ENCODE peak calls at places on chromosomes 13 and 19, in six cellular contexts. M is H1, Y is H9, H is neuronal stem cell, Q is mesenchymal stem cell, R is mesendoderm. B is an unnamed sample.

GRCh38 chr13:53048880-53049279 is 20.3 kb downstream of the OLFM4 start:
- DNase-seq in M (no peak), Y (no peak), H (no peak), Q (no peak), R (no peak), B (no peak)

GRCh38 chr13:52104624-52105023 is 24.2 kb downstream of the NEK5 start:
- DNase-seq in M (no peak), Y (no peak), H (no peak), Q (no peak), R (no peak), B (peak; percentile 7)

GRCh38 chr19:38506723-38507550 is 73.4 kb downstream of the RYR1 start:
- DNase-seq in M (peak; percentile 99), Y (peak; percentile 98), H (peak; percentile 48), Q (peak; percentile 74), R (peak; percentile 94), B (no peak)

GRCh38 chr13:51222510-51223283 is 499 bp downstream of the FAM124A start:
- DNase-seq in M (peak; percentile 67), Y (no peak), H (peak; percentile 58), Q (peak; percentile 20), R (peak; percentile 69), B (no peak)

GRCh38 chr19:55160128-55160985 is 2.8 kb upstream of the TNNI3 start:
- DNase-seq in M (peak; percentile 100), Y (peak; percentile 99), H (peak; percentile 87), Q (peak; percentile 80), R (peak; percentile 97), B (peak; percentile 67)

GRCh38 chr13:46168341-46168740 is 13.6 kb downstream of the LCP1 start:
- DNase-seq in M (no peak), Y (no peak), H (no peak), Q (peak; percentile 48), R (no peak), B (no peak)

GRCh38 chr13:20064128-20064527 is 96.7 kb downstream of the GJA3 start:
- DNase-seq in M (no peak), Y (no peak), H (no peak), Q (peak; percentile 53), R (no peak), B (peak; percentile 77)

GRCh38 chr13:57631607-57632275 is at the start of gene PCDH17:
- DNase-seq in M (peak; percentile 76), Y (peak; percentile 68), H (peak; percentile 54), Q (peak; percentile 86), R (peak; percentile 93), B (no peak)

GRCh38 chr19:44891016-44891882 is at the start of gene TOMM40:
- DNase-seq in M (peak; percentile 98), Y (no peak), H (no peak), Q (peak; percentile 100), R (peak; percentile 70), B (peak; percentile 100)
- H3K4ac ChIP-seq in M (peak within 1 kb of the TSS; percentile 63), Y (no peak within 1 kb of the TSS), H (no peak within 1 kb of the TSS), Q (no peak within 1 kb of the TSS), R (peak within 1 kb of the TSS; percentile 41), B (peak within 1 kb of the TSS; percentile 81)

GRCh38 chr13:111165189-111165588 is 50.1 kb downstream of the ARHGEF7 start:
- DNase-seq in M (no peak), Y (no peak), H (no peak), Q (no peak), R (no peak), B (no peak)
- H3K4ac ChIP-seq in M (no peak overlapping the region), Y (no peak overlapping the region), H (no peak overlapping the region), Q (no peak overlapping the region), R (no peak overlapping the region), B (no peak overlapping the region)

DNA sequence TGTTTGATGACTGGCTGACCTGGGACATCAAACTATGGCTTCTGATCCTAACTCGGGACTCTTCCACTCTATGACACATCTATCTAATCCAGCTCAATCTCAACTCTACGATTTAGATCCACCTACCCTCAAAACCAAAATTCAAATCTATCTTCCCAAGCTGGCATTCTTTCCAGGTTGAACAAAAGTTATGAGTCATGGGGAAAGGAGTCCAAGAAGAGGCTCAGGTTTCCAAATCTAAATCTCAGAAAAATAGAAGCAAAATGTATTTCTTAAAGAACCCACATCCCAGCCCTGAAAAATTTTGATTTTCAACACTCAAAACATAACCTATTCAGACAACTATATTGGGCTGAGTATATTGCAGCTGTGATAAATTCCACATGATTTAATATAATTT is 143.9 kb upstream of the IPO5 start:
- DNase-seq in M (no peak), Y (no peak), H (no peak), Q (no peak), R (no peak), B (peak; percentile 6)
- H3K4ac ChIP-seq in M (no peak overlapping the region), Y (no peak overlapping the region), H (no peak overlapping the region), Q (no peak overlapping the region), R (no peak overlapping the region), B (no peak overlapping the region)

DNA sequence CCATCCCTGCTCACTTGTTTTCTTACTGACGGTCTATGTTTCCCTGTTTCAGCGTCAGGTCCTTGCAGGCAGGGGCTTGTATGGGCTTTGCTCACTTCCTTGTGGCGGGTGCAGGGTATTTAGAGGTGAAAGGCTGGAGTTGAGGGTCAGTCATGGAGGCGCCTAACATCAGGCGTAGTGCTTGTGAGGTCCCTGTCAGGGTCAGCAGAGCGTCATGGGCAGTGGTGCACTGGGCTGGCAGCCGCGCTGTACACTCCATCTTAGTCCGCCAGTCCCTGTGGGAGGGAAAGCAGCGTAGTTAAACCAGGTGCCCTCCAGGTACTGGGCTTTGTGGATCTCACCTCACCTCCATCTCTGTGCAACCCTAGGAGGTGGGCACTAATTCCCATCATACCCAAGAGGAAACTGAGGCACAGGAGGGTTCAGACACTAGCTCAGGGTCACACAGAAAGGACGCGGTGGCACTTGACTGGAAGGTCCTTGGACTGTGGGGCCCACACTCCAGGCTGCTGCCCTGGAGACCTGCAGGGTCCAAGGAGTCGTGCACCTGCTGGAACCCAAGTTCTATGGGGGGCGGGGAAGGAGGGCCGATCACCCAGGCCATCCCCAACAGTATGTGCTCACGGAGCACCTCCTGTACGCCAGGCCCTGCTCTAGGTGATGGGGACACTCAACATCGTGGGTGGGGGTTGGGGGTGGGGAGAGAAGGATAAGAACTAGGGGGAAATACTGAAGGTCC is 4.6 kb downstream of the GRAMD1A start:
- DNase-seq in M (no peak), Y (no peak), H (no peak), Q (no peak), R (no peak), B (no peak)
- H3K4ac ChIP-seq in M (no peak overlapping the region), Y (no peak overlapping the region), H (no peak overlapping the region), Q (no peak overlapping the region), R (no peak overlapping the region), B (no peak overlapping the region)

DNA sequence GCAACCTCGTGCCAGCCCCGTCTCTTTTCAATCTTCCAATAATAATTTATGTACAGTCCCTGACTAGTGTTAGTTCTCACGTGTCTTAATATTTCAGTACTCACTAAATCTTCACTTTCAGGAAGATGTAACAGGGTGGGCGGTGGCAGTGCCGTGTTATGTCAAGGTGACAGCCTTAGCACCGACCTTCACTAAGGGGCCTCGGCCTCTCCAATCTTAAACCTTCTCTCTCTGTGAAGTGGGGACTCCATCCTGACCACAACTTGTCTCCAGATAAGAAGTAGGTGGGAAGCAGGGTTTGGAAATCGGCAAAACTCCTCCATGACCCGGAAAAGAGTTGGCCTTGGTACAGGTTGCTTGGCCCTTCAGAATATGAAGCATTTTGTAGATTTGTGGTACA is 1.8 kb downstream of the RPS19 start:
- DNase-seq in M (no peak), Y (no peak), H (no peak), Q (no peak), R (no peak), B (no peak)
- H3K4ac ChIP-seq in M (no peak overlapping the region), Y (no peak overlapping the region), H (no peak overlapping the region), Q (no peak overlapping the region), R (no peak overlapping the region), B (no peak overlapping the region)

DNA sequence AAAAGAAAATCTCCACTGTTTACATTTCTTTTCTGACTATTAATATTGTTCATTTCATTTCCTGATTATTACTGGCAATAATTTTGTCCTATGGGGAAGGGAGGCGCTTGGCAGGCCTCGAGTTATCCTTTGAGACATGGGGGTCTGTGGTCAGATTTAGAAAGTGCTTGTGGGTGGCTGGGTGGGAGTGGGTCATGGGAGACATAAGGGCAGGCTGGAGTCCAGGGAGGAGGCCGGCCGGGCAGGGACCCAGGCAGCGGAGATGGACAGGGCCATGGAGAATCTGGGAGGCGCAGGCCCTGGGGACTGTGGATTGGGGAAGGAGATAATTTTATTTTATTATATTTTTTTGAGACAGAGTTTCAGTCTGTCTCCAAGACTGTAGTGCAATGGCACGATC is 40.1 kb downstream of the LTBP4 start:
- DNase-seq in M (no peak), Y (no peak), H (no peak), Q (no peak), R (no peak), B (no peak)
- H3K4ac ChIP-seq in M (no peak overlapping the region), Y (no peak overlapping the region), H (no peak overlapping the region), Q (no peak overlapping the region), R (no peak overlapping the region), B (peak overlapping the region; percentile 85)

GRCh38 chr19:8306235-8307054 is 1.7 kb downstream of the CD320 start:
- DNase-seq in M (peak; percentile 43), Y (no peak), H (no peak), Q (no peak), R (no peak), B (no peak)
- H3K4ac ChIP-seq in M (no peak overlapping the region), Y (no peak overlapping the region), H (no peak overlapping the region), Q (no peak overlapping the region), R (no peak overlapping the region), B (no peak overlapping the region)

GRCh38 chr19:18558595-18558994 is 925 bp downstream of the KXD1 start:
- DNase-seq in M (no peak), Y (no peak), H (no peak), Q (no peak), R (no peak), B (no peak)

GRCh38 chr19:18559685-18560084 is 2.0 kb downstream of the KXD1 start:
- DNase-seq in M (no peak), Y (no peak), H (no peak), Q (no peak), R (no peak), B (no peak)

GRCh38 chr19:18557474-18558201 is at the start of gene KXD1:
- DNase-seq in M (peak; percentile 88), Y (peak; percentile 93), H (peak; percentile 83), Q (peak; percentile 99), R (peak; percentile 97), B (peak; percentile 99)

GRCh38 chr19:18562086-18562485 is 4.4 kb downstream of the KXD1 start:
- DNase-seq in M (no peak), Y (no peak), H (no peak), Q (no peak), R (no peak), B (no peak)

DNA sequence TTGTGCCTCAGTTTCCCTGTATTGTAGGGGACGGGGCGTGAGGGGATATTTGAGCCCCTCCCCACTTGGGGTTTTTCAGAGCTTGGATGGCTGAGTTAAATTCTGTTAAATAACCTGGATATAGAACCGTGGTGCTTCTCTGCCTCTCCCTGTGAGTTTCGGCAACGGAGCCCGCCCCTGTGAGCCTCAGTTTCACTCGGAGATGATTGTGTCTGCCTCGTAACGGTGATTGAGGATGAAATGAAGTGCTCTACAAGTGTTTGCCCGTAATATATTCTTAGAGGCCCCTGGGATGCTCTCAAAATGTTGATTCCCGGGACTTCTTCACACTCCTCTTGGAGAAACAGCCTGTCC is 509 bp downstream of the KXD1 start:
- DNase-seq in M (no peak), Y (no peak), H (no peak), Q (no peak), R (no peak), B (no peak)
- H3K4ac ChIP-seq in M (no peak overlapping the region), Y (no peak overlapping the region), H (peak overlapping the region; percentile 58), Q (peak overlapping the region; percentile 79), R (peak overlapping the region; percentile 88), B (peak overlapping the region; percentile 91)

B was measured in IMR-90.